ENCODE peak calls at places on chromosomes 5 and 9, in four cellular contexts. I is HepG2, X is GM12878, E is K562. B is an unnamed sample.

GRCh38 chr9:135993409-135993742 is 32.2 kb upstream of the UBAC1 start:
- DNase-seq in E (no peak), I (no peak), X (no peak), B (no peak)

GRCh38 chr5:6448141-6448491 is 543 bp upstream of the UBE2QL1 start:
- DNase-seq in X (no peak), I (no peak), E (no peak), B (no peak)

GRCh38 chr5:80588858-80589540 is 18.9 kb upstream of the ANKRD34B start:
- DNase-seq in E (no peak), I (no peak), X (no peak), B (no peak)

GRCh38 chr9:101582593-101582992 is 12.2 kb downstream of the PPP3R2 start:
- DNase-seq in X (no peak), E (no peak), I (no peak), B (no peak)

GRCh38 chr5:147509041-147509709 is 693 bp downstream of the DPYSL3 start:
- DNase-seq in X (no peak), I (no peak), E (no peak), B (no peak)

GRCh38 chr5:156800982-156801381 is 49.1 kb upstream of the PPP1R2B start:
- DNase-seq in I (no peak), X (no peak), E (no peak), B (no peak)

GRCh38 chr5:135323227-135323626 is 75.8 kb downstream of the MACROH2A1 start:
- DNase-seq in E (no peak), I (no peak), X (no peak), B (no peak)

GRCh38 chr5:61332891-61333350 is 863 bp downstream of the ZSWIM6 start:
- DNase-seq in E (peak), I (no peak), X (no peak), B (peak)

GRCh38 chr5:135133698-135134515 is 99.9 kb upstream of the PITX1 start:
- DNase-seq in X (no peak), I (peak), E (peak), B (no peak)

GRCh38 chr5:168314735-168315411 is 23.4 kb downstream of the WWC1 start:
- DNase-seq in E (no peak), X (no peak), I (peak), B (no peak)

GRCh38 chr5:132483661-132484385 is 6.8 kb downstream of the IRF1 start:
- DNase-seq in X (no peak), I (no peak), E (no peak), B (no peak)

GRCh38 chr9:105401651-105402050 is 46.2 kb upstream of the FSD1L start:
- DNase-seq in E (no peak), X (no peak), I (no peak), B (no peak)

GRCh38 chr9:108582716-108583115 is 273.1 kb downstream of the ACTL7B start:
- DNase-seq in E (no peak), I (no peak), X (no peak), B (no peak)

GRCh38 chr5:1174122-1174936 is 27.1 kb upstream of the SLC6A19 start:
- DNase-seq in I (peak), E (peak), X (no peak), B (peak)

GRCh38 chr5:17167171-17167891 is 50.1 kb upstream of the BASP1 start:
- DNase-seq in E (no peak), I (no peak), X (no peak), B (no peak)

GRCh38 chr9:2269778-2270177 is 254.6 kb downstream of the SMARCA2 start:
- DNase-seq in I (no peak), X (no peak), E (no peak), B (no peak)

GRCh38 chr5:172705576-172706084 is 64.6 kb downstream of the NEURL1B start:
- DNase-seq in E (no peak), X (no peak), I (no peak), B (no peak)

GRCh38 chr9:136052991-136053756 is 41.9 kb downstream of the NACC2 start:
- DNase-seq in X (no peak), I (peak), E (no peak), B (no peak)

GRCh38 chr5:109005611-109006010 is 257.9 kb downstream of the FER start:
- DNase-seq in E (no peak), X (no peak), I (no peak), B (no peak)

GRCh38 chr9:88460583-88461332 is 72.5 kb downstream of the SPIN1 start:
- DNase-seq in X (no peak), I (no peak), E (no peak), B (no peak)

GRCh38 chr9:121889990-121890563 is 203.0 kb downstream of the TTLL11 start:
- DNase-seq in X (no peak), E (no peak), I (no peak), B (no peak)

GRCh38 chr5:133523013-133523658 is 89.2 kb downstream of the FSTL4 start:
- DNase-seq in E (no peak), I (no peak), X (no peak), B (no peak)

GRCh38 chr9:75185585-75186170 is 97.4 kb downstream of the OSTF1 start:
- DNase-seq in X (no peak), E (peak), I (peak), B (peak)

GRCh38 chr5:121430538-121430937 is 421.1 kb upstream of the FTMT start:
- DNase-seq in X (no peak), I (no peak), E (no peak), B (no peak)

GRCh38 chr5:135491552-135492318 is 39.6 kb upstream of the TIFAB start:
- DNase-seq in X (no peak), E (peak), I (peak), B (no peak)

GRCh38 chr5:38258319-38259061 is at the start of gene EGFLAM:
- DNase-seq in X (no peak), E (peak), I (no peak), B (peak)

GRCh38 chr5:167587768-167588167 is 703.7 kb upstream of the WWC1 start:
- DNase-seq in I (peak), X (no peak), E (no peak), B (peak)

GRCh38 chr5:93307557-93307956 is 273.5 kb downstream of the NR2F1-AS1 start:
- DNase-seq in I (no peak), X (no peak), E (no peak), B (no peak)

GRCh38 chr5:153456993-153457392 is 33.5 kb upstream of the GRIA1 start:
- DNase-seq in X (no peak), I (no peak), E (no peak), B (no peak)

GRCh38 chr9:92140074-92140753 is 25.0 kb upstream of the SPTLC1 start:
- DNase-seq in I (peak), E (peak), X (no peak), B (peak)

GRCh38 chr5:85656050-85656449 is 961.7 kb upstream of the COX7C start:
- DNase-seq in X (no peak), E (no peak), I (no peak), B (no peak)

GRCh38 chr9:94178927-94179326 is 80.2 kb upstream of the ZNF169 start:
- DNase-seq in E (no peak), X (no peak), I (peak), B (no peak)

GRCh38 chr5:147956842-147957223 is 50.5 kb upstream of the C5orf46 start:
- DNase-seq in I (no peak), E (no peak), X (no peak), B (no peak)

DNA sequence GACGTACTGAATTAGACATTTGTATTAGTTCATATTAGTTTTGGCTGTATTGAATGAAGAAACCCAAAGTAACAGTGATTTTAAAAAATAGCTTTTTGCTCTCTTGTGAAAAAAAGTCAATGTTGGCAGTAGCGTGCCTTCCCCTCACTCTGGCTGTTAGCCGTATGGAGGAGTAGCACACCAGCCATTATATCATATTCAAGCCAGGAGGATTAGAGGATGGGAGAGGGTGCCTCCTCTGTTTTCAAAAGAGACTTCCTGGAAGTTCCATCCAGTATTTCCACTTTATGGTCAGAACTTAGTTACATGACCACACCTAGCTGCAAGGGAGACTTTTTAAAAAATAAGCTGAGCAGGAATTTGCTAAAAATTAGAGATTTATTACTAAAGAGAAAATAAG is 41.2 kb downstream of the GPR21 start:
- DNase-seq in I (no peak), X (no peak), E (no peak), B (no peak)
- TF ChIP-seq BHLHE40 in I (no peak), X (no peak), E (no peak), B (no peak)

GRCh38 chr5:173858675-173859121 is 29.5 kb upstream of the CPEB4 start:
- DNase-seq in X (no peak), I (no peak), E (no peak), B (no peak)
- TF ChIP-seq FOXM1 in X (no peak), I (no peak), E (no peak), B (no peak)

DNA sequence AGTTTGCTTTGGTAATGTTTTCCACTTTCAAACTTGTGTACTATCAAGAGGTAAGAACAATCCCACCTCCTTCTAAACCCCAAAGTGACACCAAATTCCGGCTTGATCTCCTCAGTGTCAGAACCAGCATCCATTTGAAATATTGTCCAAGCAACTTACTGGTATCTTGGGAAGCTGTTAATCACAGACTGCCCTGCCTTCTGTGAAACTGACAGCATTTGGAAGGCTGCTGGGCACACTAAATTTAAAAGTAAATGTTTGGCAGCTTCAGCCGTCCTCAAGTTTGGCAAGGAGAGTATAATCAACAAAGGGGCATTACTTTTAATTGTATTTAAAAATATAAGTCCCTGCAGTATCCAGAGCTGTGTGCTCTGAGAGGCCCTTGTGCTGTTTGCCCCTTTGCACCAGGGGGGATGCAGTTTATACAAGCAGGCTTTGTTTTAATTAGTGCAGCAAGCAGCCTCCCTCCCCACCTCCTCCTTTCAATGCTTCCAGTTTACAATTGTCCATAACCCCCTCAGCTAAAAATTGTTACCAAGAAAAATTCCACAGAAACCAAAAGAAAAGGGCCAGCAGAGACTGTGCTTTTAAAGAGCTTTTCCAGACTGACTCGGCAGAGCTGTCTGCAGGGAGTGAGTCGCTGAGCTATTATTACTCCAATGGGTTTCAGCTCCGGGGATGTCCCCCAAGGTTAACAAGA is 328.4 kb upstream of the MPDZ start:
- DNase-seq in I (no peak), X (no peak), E (no peak), B (no peak)
- TF ChIP-seq FOXK2 in I (no peak), X (no peak), E (no peak), B (no peak)

GRCh38 chr5:177194278-177194677 is 60.7 kb downstream of the NSD1 start:
- DNase-seq in E (no peak), X (no peak), I (peak), B (no peak)
- TF ChIP-seq BHLHE40 in E (no peak), X (no peak), I (no peak), B (no peak)

GRCh38 chr5:179820483-179821297 is at the start of gene SQSTM1:
- DNase-seq in X (no peak), I (peak), E (peak), B (peak)
- TF ChIP-seq FOXM1 in X (no peak), I (no peak), E (peak), B (no peak)

DNA sequence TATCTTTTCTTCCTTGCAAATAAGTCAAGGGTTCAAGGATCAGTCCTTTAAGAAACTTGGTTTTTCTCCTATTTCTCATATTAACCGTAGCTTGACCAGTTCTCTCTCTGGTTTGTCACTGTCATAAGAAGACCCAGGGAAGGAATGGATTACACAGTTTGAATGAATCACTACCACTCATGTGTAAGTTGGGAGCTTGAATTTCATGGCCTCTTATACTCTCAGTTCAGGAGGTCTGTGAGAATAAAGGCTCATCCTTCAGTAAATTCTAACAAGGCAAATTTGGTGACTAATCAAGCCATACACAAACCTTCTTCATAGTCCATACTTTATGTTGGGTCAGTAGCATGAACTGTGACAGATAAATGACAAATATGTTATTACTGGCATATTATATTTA is 323.1 kb upstream of the ACTBL2 start:
- DNase-seq in X (no peak), I (no peak), E (no peak), B (no peak)
- TF ChIP-seq FOXK2 in X (no peak), I (no peak), E (no peak), B (no peak)

GRCh38 chr5:180618830-180619562 is 27.7 kb upstream of the SCGB3A1 start:
- DNase-seq in E (no peak), X (no peak), I (no peak), B (peak)
- TF ChIP-seq BHLHE40 in E (no peak), X (no peak), I (no peak), B (no peak)

GRCh38 chr5:143376911-143377838 is 26.3 kb downstream of the NR3C1 start:
- DNase-seq in I (no peak), E (no peak), X (no peak), B (no peak)
- TF ChIP-seq FOXM1 in I (no peak), E (no peak), X (no peak), B (no peak)

DNA sequence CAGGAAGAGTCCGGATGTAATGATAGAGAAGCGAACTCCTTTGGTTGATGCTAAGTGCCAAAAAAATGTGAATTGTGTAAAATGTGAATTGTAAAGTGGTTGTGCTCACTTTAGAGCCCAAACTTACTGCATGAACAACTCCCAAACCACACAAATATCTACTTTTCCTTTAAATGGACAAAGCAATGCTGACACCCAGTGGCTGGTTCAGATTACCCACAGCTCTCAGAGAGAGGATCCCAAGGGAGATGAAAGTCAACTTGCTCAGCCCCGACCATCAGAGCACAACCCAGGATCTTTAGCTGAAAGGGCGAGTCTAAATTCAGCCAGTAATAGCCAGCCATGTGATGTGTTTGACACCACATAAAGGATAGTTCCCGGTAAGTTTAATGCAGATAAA is 133.7 kb downstream of the NMUR2 start:
- DNase-seq in X (peak), E (no peak), I (peak), B (peak)
- TF ChIP-seq FOXK2 in X (no peak), E (no peak), I (no peak), B (no peak)

B was measured in HEK293T.